ENCODE peak calls at places on chromosome 21, in eight cellular contexts. One of them, this sample, is unnamed.

GRCh38 chr21:42574234-42575027 is 60.8 kb downstream of the SLC37A1 start:
- DNase-seq in right lobe of liver: no peak
- DNase-seq in ovary: no peak
- DNase-seq in thoracic aorta: no peak
- DNase-seq in HCT116: no peak
- DNase-seq in uterus: peak; percentile 7
- DNase-seq in CD4-positive, alpha-beta T cell: no peak
- DNase-seq in kidney: peak; percentile 55
- DNase-seq in this sample: no peak

GRCh38 chr21:29166333-29166732 is 35.9 kb downstream of the MAP3K7CL start:
- DNase-seq in CD4-positive, alpha-beta T cell: no peak
- DNase-seq in HCT116: no peak
- DNase-seq in uterus: no peak
- DNase-seq in right lobe of liver: no peak
- DNase-seq in kidney: no peak
- DNase-seq in thoracic aorta: no peak
- DNase-seq in ovary: no peak
- DNase-seq in this sample: no peak

GRCh38 chr21:41726970-41727783 is 39.7 kb downstream of the RIPK4 start:
- DNase-seq in uterus: no peak
- DNase-seq in kidney: peak; percentile 83
- DNase-seq in CD4-positive, alpha-beta T cell: no peak
- DNase-seq in HCT116: peak; percentile 61
- DNase-seq in thoracic aorta: peak; percentile 70
- DNase-seq in right lobe of liver: no peak
- DNase-seq in ovary: no peak
- DNase-seq in this sample: peak; percentile 90

GRCh38 chr21:29170935-29171334 is 40.5 kb downstream of the MAP3K7CL start:
- DNase-seq in HCT116: no peak
- DNase-seq in kidney: no peak
- DNase-seq in thoracic aorta: no peak
- DNase-seq in CD4-positive, alpha-beta T cell: no peak
- DNase-seq in uterus: no peak
- DNase-seq in right lobe of liver: no peak
- DNase-seq in ovary: no peak
- DNase-seq in this sample: no peak

GRCh38 chr21:26840912-26841311 is 4.3 kb downstream of the ADAMTS1 start:
- DNase-seq in ovary: peak; percentile 50
- DNase-seq in uterus: peak; percentile 69
- DNase-seq in CD4-positive, alpha-beta T cell: no peak
- DNase-seq in right lobe of liver: no peak
- DNase-seq in thoracic aorta: peak; percentile 56
- DNase-seq in kidney: no peak
- DNase-seq in HCT116: no peak
- DNase-seq in this sample: no peak

GRCh38 chr21:26098758-26099157 is 71.8 kb downstream of the APP start:
- DNase-seq in kidney: no peak
- DNase-seq in CD4-positive, alpha-beta T cell: no peak
- DNase-seq in ovary: no peak
- DNase-seq in thoracic aorta: no peak
- DNase-seq in right lobe of liver: no peak
- DNase-seq in uterus: no peak
- DNase-seq in HCT116: no peak
- DNase-seq in this sample: no peak

GRCh38 chr21:25509862-25510261 is 97.4 kb downstream of the MRPL39 start:
- DNase-seq in ovary: no peak
- DNase-seq in HCT116: no peak
- DNase-seq in thoracic aorta: no peak
- DNase-seq in CD4-positive, alpha-beta T cell: no peak
- DNase-seq in right lobe of liver: no peak
- DNase-seq in kidney: no peak
- DNase-seq in uterus: no peak
- DNase-seq in this sample: no peak

GRCh38 chr21:28587748-28588147 is 404.9 kb downstream of the LTN1 start:
- DNase-seq in CD4-positive, alpha-beta T cell: no peak
- DNase-seq in HCT116: no peak
- DNase-seq in uterus: no peak
- DNase-seq in kidney: no peak
- DNase-seq in right lobe of liver: no peak
- DNase-seq in ovary: no peak
- DNase-seq in thoracic aorta: no peak
- DNase-seq in this sample: no peak

GRCh38 chr21:41009398-41010177 is 158.4 kb upstream of the BACE2 start:
- DNase-seq in right lobe of liver: no peak
- DNase-seq in uterus: no peak
- DNase-seq in thoracic aorta: no peak
- DNase-seq in CD4-positive, alpha-beta T cell: no peak
- DNase-seq in ovary: no peak
- DNase-seq in kidney: no peak
- DNase-seq in HCT116: no peak
- DNase-seq in this sample: no peak

GRCh38 chr21:42002421-42002958 is 7.7 kb downstream of the ZBTB21 start:
- DNase-seq in CD4-positive, alpha-beta T cell: peak; percentile 42
- DNase-seq in thoracic aorta: no peak
- DNase-seq in HCT116: no peak
- DNase-seq in right lobe of liver: no peak
- DNase-seq in uterus: no peak
- DNase-seq in ovary: no peak
- DNase-seq in kidney: no peak
- DNase-seq in this sample: no peak

GRCh38 chr21:25855591-25855990 is 120.8 kb downstream of the GABPA start:
- DNase-seq in HCT116: no peak
- DNase-seq in uterus: no peak
- DNase-seq in ovary: no peak
- DNase-seq in kidney: no peak
- DNase-seq in right lobe of liver: no peak
- DNase-seq in CD4-positive, alpha-beta T cell: no peak
- DNase-seq in thoracic aorta: no peak
- DNase-seq in this sample: no peak

GRCh38 chr21:28333455-28334108 is 659.1 kb downstream of the LTN1 start:
- DNase-seq in ovary: no peak
- DNase-seq in CD4-positive, alpha-beta T cell: no peak
- DNase-seq in right lobe of liver: no peak
- DNase-seq in HCT116: no peak
- DNase-seq in kidney: no peak
- DNase-seq in thoracic aorta: no peak
- DNase-seq in uterus: no peak
- DNase-seq in this sample: no peak

GRCh38 chr21:28018741-28019669 is 973.7 kb downstream of the LTN1 start:
- DNase-seq in right lobe of liver: peak; percentile 19
- DNase-seq in thoracic aorta: no peak
- DNase-seq in uterus: no peak
- DNase-seq in ovary: no peak
- DNase-seq in HCT116: no peak
- DNase-seq in CD4-positive, alpha-beta T cell: no peak
- DNase-seq in kidney: no peak
- DNase-seq in this sample: no peak

GRCh38 chr21:26945916-26946315 is 21.0 kb downstream of the ADAMTS5 start:
- DNase-seq in HCT116: no peak
- DNase-seq in kidney: peak; percentile 66
- DNase-seq in uterus: no peak
- DNase-seq in thoracic aorta: no peak
- DNase-seq in CD4-positive, alpha-beta T cell: no peak
- DNase-seq in right lobe of liver: peak; percentile 21
- DNase-seq in ovary: peak; percentile 35
- DNase-seq in this sample: no peak

GRCh38 chr21:45592626-45593134 is 50.4 kb upstream of the SLC19A1 start:
- DNase-seq in HCT116: no peak
- DNase-seq in thoracic aorta: no peak
- DNase-seq in uterus: no peak
- DNase-seq in CD4-positive, alpha-beta T cell: no peak
- DNase-seq in right lobe of liver: no peak
- DNase-seq in kidney: peak; percentile 48
- DNase-seq in ovary: no peak
- DNase-seq in this sample: no peak

GRCh38 chr21:41901099-41901498 is 22.0 kb upstream of the PRDM15 start:
- DNase-seq in ovary: no peak
- DNase-seq in uterus: no peak
- DNase-seq in CD4-positive, alpha-beta T cell: no peak
- DNase-seq in right lobe of liver: no peak
- DNase-seq in HCT116: no peak
- DNase-seq in kidney: no peak
- DNase-seq in thoracic aorta: no peak
- DNase-seq in this sample: no peak

GRCh38 chr21:41931041-41931451 is 22.8 kb downstream of the C2CD2 start:
- DNase-seq in kidney: no peak
- DNase-seq in right lobe of liver: no peak
- DNase-seq in thoracic aorta: no peak
- DNase-seq in HCT116: no peak
- DNase-seq in CD4-positive, alpha-beta T cell: no peak
- DNase-seq in ovary: no peak
- DNase-seq in uterus: no peak
- DNase-seq in this sample: no peak

GRCh38 chr21:42010507-42011493 is 640 bp upstream of the ZBTB21 start:
- DNase-seq in HCT116: no peak
- DNase-seq in kidney: peak; percentile 89
- DNase-seq in uterus: no peak
- DNase-seq in right lobe of liver: peak; percentile 54
- DNase-seq in ovary: peak; percentile 54
- DNase-seq in thoracic aorta: no peak
- DNase-seq in CD4-positive, alpha-beta T cell: no peak
- DNase-seq in this sample: no peak

GRCh38 chr21:41892726-41893125 is 13.6 kb upstream of the PRDM15 start:
- DNase-seq in thoracic aorta: no peak
- DNase-seq in HCT116: no peak
- DNase-seq in uterus: no peak
- DNase-seq in ovary: no peak
- DNase-seq in CD4-positive, alpha-beta T cell: no peak
- DNase-seq in right lobe of liver: no peak
- DNase-seq in kidney: no peak
- DNase-seq in this sample: no peak

GRCh38 chr21:45635271-45636151 is 8.0 kb upstream of the PCBP3 start:
- DNase-seq in uterus: no peak
- DNase-seq in kidney: no peak
- DNase-seq in HCT116: no peak
- DNase-seq in ovary: no peak
- DNase-seq in thoracic aorta: no peak
- DNase-seq in right lobe of liver: no peak
- DNase-seq in CD4-positive, alpha-beta T cell: no peak
- DNase-seq in this sample: no peak

GRCh38 chr21:41361786-41362604 is at the start of gene MX2:
- DNase-seq in right lobe of liver: no peak
- DNase-seq in uterus: peak; percentile 57
- DNase-seq in thoracic aorta: no peak
- DNase-seq in ovary: no peak
- DNase-seq in CD4-positive, alpha-beta T cell: peak; percentile 74
- DNase-seq in kidney: peak; percentile 73
- DNase-seq in HCT116: no peak
- DNase-seq in this sample: no peak

GRCh38 chr21:14543983-14544382 is 2.1 kb downstream of the SAMSN1 start:
- DNase-seq in thoracic aorta: no peak
- DNase-seq in HCT116: no peak
- DNase-seq in uterus: no peak
- DNase-seq in kidney: no peak
- DNase-seq in ovary: no peak
- DNase-seq in right lobe of liver: no peak
- DNase-seq in CD4-positive, alpha-beta T cell: no peak
- DNase-seq in this sample: no peak

GRCh38 chr21:31630062-31630711 is 29.3 kb upstream of the SOD1 start:
- DNase-seq in ovary: no peak
- DNase-seq in CD4-positive, alpha-beta T cell: no peak
- DNase-seq in right lobe of liver: peak; percentile 67
- DNase-seq in HCT116: peak; percentile 75
- DNase-seq in kidney: no peak
- DNase-seq in thoracic aorta: peak; percentile 10
- DNase-seq in uterus: peak; percentile 68
- DNase-seq in this sample: peak; percentile 93

GRCh38 chr21:28636988-28637691 is 355.5 kb downstream of the LTN1 start:
- DNase-seq in thoracic aorta: no peak
- DNase-seq in uterus: no peak
- DNase-seq in ovary: no peak
- DNase-seq in CD4-positive, alpha-beta T cell: no peak
- DNase-seq in kidney: no peak
- DNase-seq in HCT116: no peak
- DNase-seq in right lobe of liver: no peak
- DNase-seq in this sample: peak; percentile 81

GRCh38 chr21:27221084-27221483 is 254.2 kb upstream of the ADAMTS5 start:
- DNase-seq in HCT116: no peak
- DNase-seq in thoracic aorta: no peak
- DNase-seq in right lobe of liver: no peak
- DNase-seq in uterus: no peak
- DNase-seq in kidney: no peak
- DNase-seq in CD4-positive, alpha-beta T cell: no peak
- DNase-seq in ovary: no peak
- DNase-seq in this sample: no peak

GRCh38 chr21:44370771-44371410 is 17.5 kb downstream of the TRPM2 start:
- DNase-seq in right lobe of liver: no peak
- DNase-seq in thoracic aorta: no peak
- DNase-seq in uterus: no peak
- DNase-seq in kidney: peak; percentile 67
- DNase-seq in ovary: peak; percentile 44
- DNase-seq in HCT116: no peak
- DNase-seq in CD4-positive, alpha-beta T cell: no peak
- DNase-seq in this sample: peak; percentile 29
- H3K27ac ChIP-seq in right lobe of liver: no peak overlapping the region
- H3K27ac ChIP-seq in thoracic aorta: no peak overlapping the region
- H3K27ac ChIP-seq in uterus: no peak overlapping the region
- H3K27ac ChIP-seq in kidney: no peak overlapping the region
- H3K27ac ChIP-seq in ovary: peak overlapping the region; percentile 49
- H3K27ac ChIP-seq in HCT116: no peak overlapping the region
- H3K27ac ChIP-seq in CD4-positive, alpha-beta T cell: no peak overlapping the region
- H3K27ac ChIP-seq in this sample: no peak overlapping the region

GRCh38 chr21:33197546-33197945 is 32.2 kb upstream of the IFNAR2 start:
- DNase-seq in kidney: no peak
- DNase-seq in right lobe of liver: peak; percentile 43
- DNase-seq in uterus: no peak
- DNase-seq in CD4-positive, alpha-beta T cell: no peak
- DNase-seq in ovary: no peak
- DNase-seq in thoracic aorta: no peak
- DNase-seq in HCT116: no peak
- DNase-seq in this sample: no peak
- H3K27ac ChIP-seq in kidney: no peak overlapping the region
- H3K27ac ChIP-seq in right lobe of liver: peak overlapping the region; percentile 2
- H3K27ac ChIP-seq in uterus: no peak overlapping the region
- H3K27ac ChIP-seq in CD4-positive, alpha-beta T cell: no peak overlapping the region
- H3K27ac ChIP-seq in ovary: peak overlapping the region; percentile 49
- H3K27ac ChIP-seq in thoracic aorta: no peak overlapping the region
- H3K27ac ChIP-seq in HCT116: no peak overlapping the region
- H3K27ac ChIP-seq in this sample: no peak overlapping the region

GRCh38 chr21:17911628-17912027 is 92.5 kb upstream of the C21orf91 start:
- DNase-seq in HCT116: no peak
- DNase-seq in thoracic aorta: no peak
- DNase-seq in right lobe of liver: no peak
- DNase-seq in uterus: no peak
- DNase-seq in kidney: no peak
- DNase-seq in ovary: no peak
- DNase-seq in CD4-positive, alpha-beta T cell: no peak
- DNase-seq in this sample: no peak

GRCh38 chr21:17921579-17922530 is 102.7 kb upstream of the C21orf91 start:
- DNase-seq in right lobe of liver: no peak
- DNase-seq in HCT116: no peak
- DNase-seq in kidney: no peak
- DNase-seq in uterus: peak; percentile 81
- DNase-seq in ovary: no peak
- DNase-seq in thoracic aorta: no peak
- DNase-seq in CD4-positive, alpha-beta T cell: no peak
- DNase-seq in this sample: peak; percentile 83

GRCh38 chr21:17915976-17916375 is 96.8 kb upstream of the C21orf91 start:
- DNase-seq in uterus: no peak
- DNase-seq in thoracic aorta: no peak
- DNase-seq in CD4-positive, alpha-beta T cell: no peak
- DNase-seq in HCT116: no peak
- DNase-seq in right lobe of liver: no peak
- DNase-seq in kidney: no peak
- DNase-seq in ovary: no peak
- DNase-seq in this sample: no peak
- H3K27ac ChIP-seq in uterus: no peak overlapping the region
- H3K27ac ChIP-seq in thoracic aorta: no peak overlapping the region
- H3K27ac ChIP-seq in CD4-positive, alpha-beta T cell: no peak overlapping the region
- H3K27ac ChIP-seq in HCT116: no peak overlapping the region
- H3K27ac ChIP-seq in right lobe of liver: no peak overlapping the region
- H3K27ac ChIP-seq in kidney: no peak overlapping the region
- H3K27ac ChIP-seq in ovary: no peak overlapping the region
- H3K27ac ChIP-seq in this sample: no peak overlapping the region

GRCh38 chr21:36082140-36082742 is 12.4 kb downstream of the CBR1 start:
- DNase-seq in CD4-positive, alpha-beta T cell: no peak
- DNase-seq in uterus: no peak
- DNase-seq in HCT116: no peak
- DNase-seq in ovary: no peak
- DNase-seq in right lobe of liver: no peak
- DNase-seq in kidney: no peak
- DNase-seq in thoracic aorta: no peak
- DNase-seq in this sample: no peak
- H3K27ac ChIP-seq in CD4-positive, alpha-beta T cell: no peak overlapping the region
- H3K27ac ChIP-seq in uterus: no peak overlapping the region
- H3K27ac ChIP-seq in HCT116: no peak overlapping the region
- H3K27ac ChIP-seq in ovary: no peak overlapping the region
- H3K27ac ChIP-seq in right lobe of liver: no peak overlapping the region
- H3K27ac ChIP-seq in kidney: no peak overlapping the region
- H3K27ac ChIP-seq in thoracic aorta: no peak overlapping the region
- H3K27ac ChIP-seq in this sample: no peak overlapping the region

This sample was measured in RWPE2.